ENCODE peak calls at places on chromosomes 6 and 20, in eight cellular contexts. H is astrocyte of the hippocampus; Z is G401; K is pancreas; V is CD4-positive, alpha-beta memory T cell; G is activated CD8-positive, alpha-beta memory T cell treated with anti-CD3 and anti-CD28 coated beads for 1 hour; T is H9; R is activated CD4-positive, alpha-beta T cell treated with anti-CD3 and anti-CD28 coated beads, Interleukin-2, amount 10 ng/mL, durations not matched to agents 7 days and 5 days. O is an unnamed sample.

GRCh38 chr20:18279231-18279630 is 9.1 kb upstream of the ZNF133 start:
- DNase-seq in H (no peak), Z (no peak), K (no peak), V (no peak), G (no peak), T (no peak), R (no peak), O (no peak)

GRCh38 chr6:118663993-118664985 is 12.9 kb upstream of the CEP85L start:
- DNase-seq in H (no peak), Z (no peak), K (no peak), V (no peak), G (no peak), T (no peak), R (no peak), O (no peak)

GRCh38 chr6:20698675-20699074 is 164.4 kb downstream of the CDKAL1 start:
- DNase-seq in H (no peak), Z (no peak), K (no peak), V (no peak), G (no peak), T (no peak), R (no peak), O (no peak)

GRCh38 chr6:112480551-112480950 is 133.4 kb downstream of the RFPL4B start:
- DNase-seq in H (peak), Z (no peak), K (no peak), V (no peak), G (no peak), T (no peak), R (no peak), O (no peak)

GRCh38 chr20:24786096-24786495 is 163.0 kb upstream of the CST7 start:
- DNase-seq in H (no peak), Z (no peak), K (no peak), V (no peak), G (no peak), T (no peak), R (no peak), O (no peak)

GRCh38 chr6:104862456-104862855 is 2.7 kb upstream of the HACE1 start:
- DNase-seq in H (no peak), Z (no peak), K (no peak), V (no peak), G (no peak), T (no peak), R (no peak), O (no peak)

GRCh38 chr6:32086661-32087573 is 22.2 kb downstream of the TNXB start:
- DNase-seq in H (peak), Z (no peak), K (no peak), V (no peak), G (no peak), T (no peak), R (no peak), O (no peak)

GRCh38 chr20:32436142-32436861 is 78.2 kb downstream of the ASXL1 start:
- DNase-seq in H (no peak), Z (no peak), K (no peak), V (no peak), G (no peak), T (no peak), R (no peak), O (no peak)

GRCh38 chr6:24504642-24505586 is 10.1 kb downstream of the ALDH5A1 start:
- DNase-seq in H (no peak), Z (no peak), K (no peak), V (no peak), G (no peak), T (no peak), R (no peak), O (no peak)

GRCh38 chr6:16301511-16301910 is 63.1 kb downstream of the GMPR start:
- DNase-seq in H (no peak), Z (peak), K (no peak), V (no peak), G (no peak), T (no peak), R (no peak), O (peak)

GRCh38 chr6:54419885-54420284 is 111.6 kb downstream of the TINAG start:
- DNase-seq in H (peak), Z (no peak), K (no peak), V (no peak), G (no peak), T (no peak), R (no peak), O (no peak)

GRCh38 chr6:1903780-1904493 is 294.2 kb downstream of the FOXC1 start:
- DNase-seq in H (no peak), Z (no peak), K (peak), V (no peak), G (no peak), T (no peak), R (no peak), O (no peak)

GRCh38 chr6:41732601-41733348 is 2.6 kb downstream of the TFEB start:
- DNase-seq in H (peak), Z (no peak), K (no peak), V (peak), G (no peak), T (no peak), R (peak), O (peak)

GRCh38 chr20:45229264-45230056 is 8.3 kb downstream of the SEMG2 start:
- DNase-seq in H (no peak), Z (no peak), K (peak), V (no peak), G (no peak), T (peak), R (peak), O (peak)

GRCh38 chr6:98834060-98835031 is at the start of gene POU3F2:
- DNase-seq in H (peak), Z (peak), K (peak), V (peak), G (no peak), T (peak), R (peak), O (peak)

GRCh38 chr6:40054602-40055001 is 120.3 kb upstream of the MOCS1 start:
- DNase-seq in H (no peak), Z (no peak), K (no peak), V (no peak), G (no peak), T (no peak), R (no peak), O (no peak)

GRCh38 chr6:170148709-170149470 is 142.0 kb downstream of the DLL1 start:
- DNase-seq in H (no peak), Z (no peak), K (no peak), V (no peak), G (no peak), T (no peak), R (no peak), O (no peak)

GRCh38 chr6:69059413-69059812 is 424.3 kb downstream of the ADGRB3 start:
- DNase-seq in H (no peak), Z (no peak), K (no peak), V (no peak), G (no peak), T (no peak), R (no peak), O (no peak)

GRCh38 chr6:163416640-163417253 is 2.2 kb downstream of the QKI start:
- DNase-seq in H (peak), Z (peak), K (peak), V (peak), G (no peak), T (no peak), R (peak), O (peak)

GRCh38 chr6:53335224-53335994 is 13.3 kb downstream of the ELOVL5 start:
- DNase-seq in H (no peak), Z (no peak), K (no peak), V (peak), G (no peak), T (no peak), R (peak), O (peak)

GRCh38 chr6:34056301-34056700 is 89.6 kb downstream of the GRM4 start:
- DNase-seq in H (no peak), Z (no peak), K (peak), V (no peak), G (no peak), T (peak), R (no peak), O (peak)

GRCh38 chr6:169253745-169254238 is at the start of gene THBS2:
- DNase-seq in H (peak), Z (no peak), K (no peak), V (no peak), G (no peak), T (no peak), R (no peak), O (no peak)

GRCh38 chr20:44811150-44811685 is 872 bp upstream of the RIMS4 start:
- DNase-seq in H (no peak), Z (no peak), K (no peak), V (no peak), G (no peak), T (no peak), R (no peak), O (no peak)

GRCh38 chr20:11814276-11814675 is 103.4 kb upstream of the BTBD3 start:
- DNase-seq in H (peak), Z (no peak), K (no peak), V (no peak), G (no peak), T (no peak), R (no peak), O (no peak)

GRCh38 chr6:131694832-131695426 is 6.3 kb downstream of the OR2A4 start:
- DNase-seq in H (peak), Z (peak), K (peak), V (peak), G (no peak), T (peak), R (peak), O (peak)

GRCh38 chr20:3371757-3372156 is 35.7 kb downstream of the DNAAF9 start:
- DNase-seq in H (no peak), Z (no peak), K (no peak), V (no peak), G (no peak), T (no peak), R (no peak), O (no peak)

O was measured in MM.1S.